ENCODE peak calls at places on chromosomes 7 and 10, in five cellular contexts. One of them, this sample, is unnamed.

GRCh38 chr10:124906551-124907001 is 35.3 kb upstream of the ZRANB1 start:
- DNase-seq in fibroblast of pulmonary artery: peak; percentile 78
- DNase-seq in H7: no peak
- DNase-seq in DMS153: no peak
- DNase-seq in left ventricle myocardium inferior: no peak
- DNase-seq in this sample: peak; percentile 55

GRCh38 chr7:123275036-123275753 is 75.4 kb upstream of the SLC13A1 start:
- DNase-seq in fibroblast of pulmonary artery: peak; percentile 93
- DNase-seq in H7: no peak
- DNase-seq in DMS153: no peak
- DNase-seq in left ventricle myocardium inferior: no peak
- DNase-seq in this sample: no peak

GRCh38 chr10:30219977-30220751 is 128.9 kb downstream of the MTPAP start:
- DNase-seq in fibroblast of pulmonary artery: peak; percentile 72
- DNase-seq in H7: no peak
- DNase-seq in DMS153: no peak
- DNase-seq in left ventricle myocardium inferior: no peak
- DNase-seq in this sample: peak; percentile 21

GRCh38 chr10:31702005-31702404 is 226.6 kb downstream of the ARHGAP12 start:
- DNase-seq in fibroblast of pulmonary artery: no peak
- DNase-seq in H7: no peak
- DNase-seq in DMS153: no peak
- DNase-seq in left ventricle myocardium inferior: no peak
- DNase-seq in this sample: no peak

GRCh38 chr10:60446070-60446833 is 56.6 kb upstream of the ANK3 start:
- DNase-seq in fibroblast of pulmonary artery: peak; percentile 52
- DNase-seq in H7: no peak
- DNase-seq in DMS153: no peak
- DNase-seq in left ventricle myocardium inferior: no peak
- DNase-seq in this sample: no peak

GRCh38 chr7:31134246-31135188 is 82.4 kb downstream of the ADCYAP1R1 start:
- DNase-seq in fibroblast of pulmonary artery: peak; percentile 81
- DNase-seq in H7: peak; percentile 71
- DNase-seq in DMS153: peak; percentile 84
- DNase-seq in left ventricle myocardium inferior: peak; percentile 51
- DNase-seq in this sample: no peak

GRCh38 chr7:48114115-48114514 is 25.1 kb downstream of the UPP1 start:
- DNase-seq in fibroblast of pulmonary artery: no peak
- DNase-seq in H7: no peak
- DNase-seq in DMS153: no peak
- DNase-seq in left ventricle myocardium inferior: no peak
- DNase-seq in this sample: no peak

GRCh38 chr10:14751576-14752330 is 22.9 kb downstream of the FAM107B start:
- DNase-seq in fibroblast of pulmonary artery: peak; percentile 44
- DNase-seq in H7: no peak
- DNase-seq in DMS153: no peak
- DNase-seq in left ventricle myocardium inferior: peak; percentile 64
- DNase-seq in this sample: peak; percentile 43

GRCh38 chr10:71770255-71770654 is 3.1 kb downstream of the VSIR start:
- DNase-seq in fibroblast of pulmonary artery: peak; percentile 27
- DNase-seq in H7: no peak
- DNase-seq in DMS153: no peak
- DNase-seq in left ventricle myocardium inferior: no peak
- DNase-seq in this sample: no peak

GRCh38 chr7:94656925-94657731 is 1.2 kb upstream of the SGCE start:
- DNase-seq in fibroblast of pulmonary artery: peak; percentile 48
- DNase-seq in H7: no peak
- DNase-seq in DMS153: peak; percentile 66
- DNase-seq in left ventricle myocardium inferior: no peak
- DNase-seq in this sample: no peak

GRCh38 chr10:43606323-43607198 is at the start of gene ZNF485:
- DNase-seq in fibroblast of pulmonary artery: peak; percentile 70
- DNase-seq in H7: peak; percentile 89
- DNase-seq in DMS153: peak; percentile 10
- DNase-seq in left ventricle myocardium inferior: peak; percentile 77
- DNase-seq in this sample: peak; percentile 84

GRCh38 chr7:91995391-91995790 is 54.7 kb downstream of the AKAP9 start:
- DNase-seq in fibroblast of pulmonary artery: no peak
- DNase-seq in H7: no peak
- DNase-seq in DMS153: no peak
- DNase-seq in left ventricle myocardium inferior: no peak
- DNase-seq in this sample: no peak

GRCh38 chr10:96325719-96326373 is 21.6 kb downstream of the DNTT start:
- DNase-seq in fibroblast of pulmonary artery: no peak
- DNase-seq in H7: no peak
- DNase-seq in DMS153: no peak
- DNase-seq in left ventricle myocardium inferior: no peak
- DNase-seq in this sample: no peak

GRCh38 chr10:92847185-92847864 is 995 bp upstream of the EXOC6 start:
- DNase-seq in fibroblast of pulmonary artery: peak; percentile 53
- DNase-seq in H7: no peak
- DNase-seq in DMS153: no peak
- DNase-seq in left ventricle myocardium inferior: no peak
- DNase-seq in this sample: no peak

GRCh38 chr7:91812388-91812787 is 68.1 kb downstream of the MTERF1 start:
- DNase-seq in fibroblast of pulmonary artery: no peak
- DNase-seq in H7: no peak
- DNase-seq in DMS153: no peak
- DNase-seq in left ventricle myocardium inferior: no peak
- DNase-seq in this sample: no peak

GRCh38 chr10:78520737-78521430 is 487.2 kb downstream of the RPS24 start:
- DNase-seq in fibroblast of pulmonary artery: peak; percentile 39
- DNase-seq in H7: peak; percentile 53
- DNase-seq in DMS153: peak; percentile 75
- DNase-seq in left ventricle myocardium inferior: no peak
- DNase-seq in this sample: peak; percentile 3

GRCh38 chr7:99551767-99552463 is at the start of gene FAM200A:
- DNase-seq in fibroblast of pulmonary artery: peak; percentile 97
- DNase-seq in H7: peak; percentile 95
- DNase-seq in DMS153: peak; percentile 86
- DNase-seq in left ventricle myocardium inferior: peak; percentile 86
- DNase-seq in this sample: peak; percentile 88

GRCh38 chr7:5693529-5693928 is 87.9 kb downstream of the RNF216 start:
- DNase-seq in fibroblast of pulmonary artery: peak; percentile 84
- DNase-seq in H7: no peak
- DNase-seq in DMS153: no peak
- DNase-seq in left ventricle myocardium inferior: no peak
- DNase-seq in this sample: no peak

GRCh38 chr10:91127341-91128082 is 93.0 kb upstream of the PCGF5 start:
- DNase-seq in fibroblast of pulmonary artery: no peak
- DNase-seq in H7: no peak
- DNase-seq in DMS153: no peak
- DNase-seq in left ventricle myocardium inferior: no peak
- DNase-seq in this sample: no peak

GRCh38 chr7:28375729-28376128 is 36.6 kb upstream of the CREB5 start:
- DNase-seq in fibroblast of pulmonary artery: no peak
- DNase-seq in H7: no peak
- DNase-seq in DMS153: no peak
- DNase-seq in left ventricle myocardium inferior: no peak
- DNase-seq in this sample: no peak

GRCh38 chr7:15433154-15433553 is 128.7 kb downstream of the AGMO start:
- DNase-seq in fibroblast of pulmonary artery: no peak
- DNase-seq in H7: no peak
- DNase-seq in DMS153: peak; percentile 98
- DNase-seq in left ventricle myocardium inferior: no peak
- DNase-seq in this sample: no peak

GRCh38 chr10:24858244-24858907 is 94.0 kb downstream of the PRTFDC1 start:
- DNase-seq in fibroblast of pulmonary artery: peak; percentile 90
- DNase-seq in H7: no peak
- DNase-seq in DMS153: peak; percentile 59
- DNase-seq in left ventricle myocardium inferior: no peak
- DNase-seq in this sample: no peak

GRCh38 chr7:7966141-7966734 is 2.4 kb upstream of the GLCCI1 start:
- DNase-seq in fibroblast of pulmonary artery: no peak
- DNase-seq in H7: no peak
- DNase-seq in DMS153: no peak
- DNase-seq in left ventricle myocardium inferior: no peak
- DNase-seq in this sample: no peak

GRCh38 chr10:124674768-124675222 is 69.4 kb downstream of the FAM53B start:
- DNase-seq in fibroblast of pulmonary artery: no peak
- DNase-seq in H7: no peak
- DNase-seq in DMS153: no peak
- DNase-seq in left ventricle myocardium inferior: no peak
- DNase-seq in this sample: peak; percentile 52

GRCh38 chr7:137462074-137462715 is 118.7 kb upstream of the PTN start:
- DNase-seq in fibroblast of pulmonary artery: peak; percentile 31
- DNase-seq in H7: no peak
- DNase-seq in DMS153: no peak
- DNase-seq in left ventricle myocardium inferior: no peak
- DNase-seq in this sample: no peak

GRCh38 chr10:29618341-29619171 is 16.2 kb downstream of the SVIL start:
- DNase-seq in fibroblast of pulmonary artery: peak; percentile 48
- DNase-seq in H7: no peak
- DNase-seq in DMS153: no peak
- DNase-seq in left ventricle myocardium inferior: peak; percentile 40
- DNase-seq in this sample: peak; percentile 58

GRCh38 chr10:129706081-129706480 is 239.0 kb downstream of the MGMT start:
- DNase-seq in fibroblast of pulmonary artery: no peak
- DNase-seq in H7: no peak
- DNase-seq in DMS153: no peak
- DNase-seq in left ventricle myocardium inferior: no peak
- DNase-seq in this sample: no peak

GRCh38 chr10:127441350-127442219 is 107.5 kb upstream of the NPS start:
- DNase-seq in fibroblast of pulmonary artery: no peak
- DNase-seq in H7: peak; percentile 87
- DNase-seq in DMS153: no peak
- DNase-seq in left ventricle myocardium inferior: no peak
- DNase-seq in this sample: no peak

GRCh38 chr10:14959221-14960057 is at the start of gene MEIG1:
- DNase-seq in fibroblast of pulmonary artery: peak; percentile 95
- DNase-seq in H7: peak; percentile 98
- DNase-seq in DMS153: peak; percentile 70
- DNase-seq in left ventricle myocardium inferior: peak; percentile 93
- DNase-seq in this sample: peak; percentile 94

GRCh38 chr7:139720705-139721231 is 57.0 kb downstream of the HIPK2 start:
- DNase-seq in fibroblast of pulmonary artery: no peak
- DNase-seq in H7: no peak
- DNase-seq in DMS153: peak; percentile 50
- DNase-seq in left ventricle myocardium inferior: no peak
- DNase-seq in this sample: no peak

GRCh38 chr7:134365341-134366054 is 48.8 kb upstream of the SLC35B4 start:
- DNase-seq in fibroblast of pulmonary artery: peak; percentile 86
- DNase-seq in H7: no peak
- DNase-seq in DMS153: no peak
- DNase-seq in left ventricle myocardium inferior: no peak
- DNase-seq in this sample: no peak

GRCh38 chr7:122618603-122619189 is 80.2 kb downstream of the RNF133 start:
- DNase-seq in fibroblast of pulmonary artery: no peak
- DNase-seq in H7: no peak
- DNase-seq in DMS153: no peak
- DNase-seq in left ventricle myocardium inferior: no peak
- DNase-seq in this sample: no peak

GRCh38 chr10:48667960-48668541 is 16.6 kb upstream of the WDFY4 start:
- DNase-seq in fibroblast of pulmonary artery: no peak
- DNase-seq in H7: no peak
- DNase-seq in DMS153: no peak
- DNase-seq in left ventricle myocardium inferior: no peak
- DNase-seq in this sample: no peak

GRCh38 chr7:1259621-1260020 is 26.9 kb downstream of the UNCX start:
- DNase-seq in fibroblast of pulmonary artery: no peak
- DNase-seq in H7: no peak
- DNase-seq in DMS153: no peak
- DNase-seq in left ventricle myocardium inferior: no peak
- DNase-seq in this sample: no peak

GRCh38 chr10:92972066-92972870 is 88.3 kb upstream of the CYP26C1 start:
- DNase-seq in fibroblast of pulmonary artery: peak; percentile 84
- DNase-seq in H7: no peak
- DNase-seq in DMS153: no peak
- DNase-seq in left ventricle myocardium inferior: no peak
- DNase-seq in this sample: no peak

GRCh38 chr10:89250814-89251416 is 660 bp downstream of the LIPA start:
- DNase-seq in fibroblast of pulmonary artery: no peak
- DNase-seq in H7: peak; percentile 62
- DNase-seq in DMS153: no peak
- DNase-seq in left ventricle myocardium inferior: no peak
- DNase-seq in this sample: no peak